ENCODE peak calls at places on chromosomes 6 and 20, in seven cellular contexts. One of them, this sample, is unnamed.

GRCh38 chr6:84197708-84198107 is 29.7 kb downstream of the CEP162 start:
- DNase-seq in fibroblast of villous mesenchyme: no peak
- DNase-seq in psoas muscle: no peak
- DNase-seq in tibial nerve: no peak
- DNase-seq in CD8-positive, alpha-beta T cell: no peak
- DNase-seq in cardiac muscle cell: no peak
- DNase-seq in fibroblast of lung: no peak
- DNase-seq in this sample: no peak

GRCh38 chr6:54084234-54084633 is 27.0 kb upstream of the MLIP start:
- DNase-seq in fibroblast of villous mesenchyme: no peak
- DNase-seq in psoas muscle: no peak
- DNase-seq in tibial nerve: no peak
- DNase-seq in CD8-positive, alpha-beta T cell: no peak
- DNase-seq in cardiac muscle cell: no peak
- DNase-seq in fibroblast of lung: no peak
- DNase-seq in this sample: no peak

GRCh38 chr20:20371133-20371532 is 3.2 kb downstream of the INSM1 start:
- DNase-seq in fibroblast of villous mesenchyme: no peak
- DNase-seq in psoas muscle: no peak
- DNase-seq in tibial nerve: no peak
- DNase-seq in CD8-positive, alpha-beta T cell: no peak
- DNase-seq in cardiac muscle cell: no peak
- DNase-seq in fibroblast of lung: no peak
- DNase-seq in this sample: no peak

GRCh38 chr20:61590236-61590635 is 338.2 kb downstream of the CDH4 start:
- DNase-seq in fibroblast of villous mesenchyme: no peak
- DNase-seq in psoas muscle: no peak
- DNase-seq in tibial nerve: no peak
- DNase-seq in CD8-positive, alpha-beta T cell: no peak
- DNase-seq in cardiac muscle cell: no peak
- DNase-seq in fibroblast of lung: no peak
- DNase-seq in this sample: no peak

GRCh38 chr6:53048431-53049195 is 16.6 kb upstream of the FBXO9 start:
- DNase-seq in fibroblast of villous mesenchyme: peak
- DNase-seq in psoas muscle: no peak
- DNase-seq in tibial nerve: no peak
- DNase-seq in CD8-positive, alpha-beta T cell: no peak
- DNase-seq in cardiac muscle cell: no peak
- DNase-seq in fibroblast of lung: peak
- DNase-seq in this sample: peak

GRCh38 chr20:38170219-38170902 is 5.3 kb upstream of the TGM2 start:
- DNase-seq in fibroblast of villous mesenchyme: peak
- DNase-seq in psoas muscle: no peak
- DNase-seq in tibial nerve: no peak
- DNase-seq in CD8-positive, alpha-beta T cell: no peak
- DNase-seq in cardiac muscle cell: no peak
- DNase-seq in fibroblast of lung: peak
- DNase-seq in this sample: no peak

GRCh38 chr6:113859349-113860164 is 2.4 kb downstream of the MARCKS start:
- DNase-seq in fibroblast of villous mesenchyme: peak
- DNase-seq in psoas muscle: peak
- DNase-seq in tibial nerve: peak
- DNase-seq in CD8-positive, alpha-beta T cell: no peak
- DNase-seq in cardiac muscle cell: peak
- DNase-seq in fibroblast of lung: peak
- DNase-seq in this sample: no peak

GRCh38 chr20:50794846-50795634 is at the start of gene BCAS4:
- DNase-seq in fibroblast of villous mesenchyme: peak
- DNase-seq in psoas muscle: peak
- DNase-seq in tibial nerve: peak
- DNase-seq in CD8-positive, alpha-beta T cell: peak
- DNase-seq in cardiac muscle cell: peak
- DNase-seq in fibroblast of lung: peak
- DNase-seq in this sample: peak

GRCh38 chr6:43865947-43866346 is 95.9 kb downstream of the VEGFA start:
- DNase-seq in fibroblast of villous mesenchyme: peak
- DNase-seq in psoas muscle: peak
- DNase-seq in tibial nerve: no peak
- DNase-seq in CD8-positive, alpha-beta T cell: no peak
- DNase-seq in cardiac muscle cell: no peak
- DNase-seq in fibroblast of lung: no peak
- DNase-seq in this sample: peak

GRCh38 chr6:163782436-163783003 is 368.0 kb downstream of the QKI start:
- DNase-seq in fibroblast of villous mesenchyme: no peak
- DNase-seq in psoas muscle: no peak
- DNase-seq in tibial nerve: no peak
- DNase-seq in CD8-positive, alpha-beta T cell: no peak
- DNase-seq in cardiac muscle cell: no peak
- DNase-seq in fibroblast of lung: no peak
- DNase-seq in this sample: no peak

GRCh38 chr6:28496099-28496779 is 19.4 kb downstream of the GPX6 start:
- DNase-seq in fibroblast of villous mesenchyme: no peak
- DNase-seq in psoas muscle: no peak
- DNase-seq in tibial nerve: no peak
- DNase-seq in CD8-positive, alpha-beta T cell: no peak
- DNase-seq in cardiac muscle cell: no peak
- DNase-seq in fibroblast of lung: peak
- DNase-seq in this sample: no peak

GRCh38 chr6:84027340-84028183 is 6.0 kb upstream of the MRAP2 start:
- DNase-seq in fibroblast of villous mesenchyme: peak
- DNase-seq in psoas muscle: no peak
- DNase-seq in tibial nerve: no peak
- DNase-seq in CD8-positive, alpha-beta T cell: no peak
- DNase-seq in cardiac muscle cell: no peak
- DNase-seq in fibroblast of lung: no peak
- DNase-seq in this sample: no peak

GRCh38 chr20:4247261-4247660 is 231.9 kb upstream of the RNF24 start:
- DNase-seq in fibroblast of villous mesenchyme: no peak
- DNase-seq in psoas muscle: no peak
- DNase-seq in tibial nerve: no peak
- DNase-seq in CD8-positive, alpha-beta T cell: no peak
- DNase-seq in cardiac muscle cell: no peak
- DNase-seq in fibroblast of lung: no peak
- DNase-seq in this sample: no peak

GRCh38 chr6:168628732-168629245 is 187.8 kb downstream of the SMOC2 start:
- DNase-seq in fibroblast of villous mesenchyme: no peak
- DNase-seq in psoas muscle: no peak
- DNase-seq in tibial nerve: no peak
- DNase-seq in CD8-positive, alpha-beta T cell: no peak
- DNase-seq in cardiac muscle cell: no peak
- DNase-seq in fibroblast of lung: no peak
- DNase-seq in this sample: no peak

GRCh38 chr6:168420706-168421105 is 20.3 kb upstream of the SMOC2 start:
- DNase-seq in fibroblast of villous mesenchyme: no peak
- DNase-seq in psoas muscle: no peak
- DNase-seq in tibial nerve: no peak
- DNase-seq in CD8-positive, alpha-beta T cell: no peak
- DNase-seq in cardiac muscle cell: no peak
- DNase-seq in fibroblast of lung: no peak
- DNase-seq in this sample: no peak

GRCh38 chr6:150788135-150788534 is 77.4 kb upstream of the MTHFD1L start:
- DNase-seq in fibroblast of villous mesenchyme: no peak
- DNase-seq in psoas muscle: no peak
- DNase-seq in tibial nerve: no peak
- DNase-seq in CD8-positive, alpha-beta T cell: no peak
- DNase-seq in cardiac muscle cell: no peak
- DNase-seq in fibroblast of lung: peak
- DNase-seq in this sample: no peak

GRCh38 chr6:169933839-169934698 is 182.6 kb downstream of the ERMARD start:
- DNase-seq in fibroblast of villous mesenchyme: peak
- DNase-seq in psoas muscle: peak
- DNase-seq in tibial nerve: peak
- DNase-seq in CD8-positive, alpha-beta T cell: no peak
- DNase-seq in cardiac muscle cell: no peak
- DNase-seq in fibroblast of lung: peak
- DNase-seq in this sample: no peak

GRCh38 chr20:50679753-50680105 is 11.6 kb downstream of the RIPOR3 start:
- DNase-seq in fibroblast of villous mesenchyme: no peak
- DNase-seq in psoas muscle: no peak
- DNase-seq in tibial nerve: no peak
- DNase-seq in CD8-positive, alpha-beta T cell: no peak
- DNase-seq in cardiac muscle cell: no peak
- DNase-seq in fibroblast of lung: no peak
- DNase-seq in this sample: no peak

GRCh38 chr20:50305636-50306477 is 115.2 kb downstream of the CEBPB start:
- DNase-seq in fibroblast of villous mesenchyme: peak
- DNase-seq in psoas muscle: peak
- DNase-seq in tibial nerve: peak
- DNase-seq in CD8-positive, alpha-beta T cell: no peak
- DNase-seq in cardiac muscle cell: no peak
- DNase-seq in fibroblast of lung: peak
- DNase-seq in this sample: no peak

GRCh38 chr6:100753421-100753820 is 127.7 kb downstream of the ASCC3 start:
- DNase-seq in fibroblast of villous mesenchyme: no peak
- DNase-seq in psoas muscle: no peak
- DNase-seq in tibial nerve: no peak
- DNase-seq in CD8-positive, alpha-beta T cell: no peak
- DNase-seq in cardiac muscle cell: peak
- DNase-seq in fibroblast of lung: no peak
- DNase-seq in this sample: no peak

GRCh38 chr6:136468711-136469110 is 81.5 kb downstream of the MAP7 start:
- DNase-seq in fibroblast of villous mesenchyme: no peak
- DNase-seq in psoas muscle: no peak
- DNase-seq in tibial nerve: no peak
- DNase-seq in CD8-positive, alpha-beta T cell: no peak
- DNase-seq in cardiac muscle cell: no peak
- DNase-seq in fibroblast of lung: no peak
- DNase-seq in this sample: no peak

DNA sequence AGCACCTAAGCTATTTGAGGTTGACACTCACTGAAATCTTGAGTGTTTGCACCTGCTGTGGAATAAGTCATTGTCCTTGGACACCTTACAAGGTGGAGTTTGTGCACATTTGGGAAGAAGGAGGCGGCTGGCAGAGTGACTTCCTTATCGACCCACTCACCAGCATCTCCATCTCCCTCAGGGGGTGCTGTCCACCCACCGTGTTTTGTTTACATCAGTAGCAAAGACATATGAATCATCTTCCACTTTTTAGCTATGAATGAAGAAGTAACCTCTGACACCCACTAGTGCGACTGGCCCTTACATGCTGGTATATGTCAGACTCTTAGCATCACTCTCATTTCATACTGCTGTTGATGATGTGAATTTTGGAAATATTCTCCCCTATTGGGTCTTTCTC is 119.5 kb upstream of the SGK1 start:
- DNase-seq in fibroblast of villous mesenchyme: peak
- DNase-seq in psoas muscle: no peak
- DNase-seq in tibial nerve: no peak
- DNase-seq in CD8-positive, alpha-beta T cell: no peak
- DNase-seq in cardiac muscle cell: no peak
- DNase-seq in fibroblast of lung: peak
- DNase-seq in this sample: no peak
- TF ChIP-seq CTCF in fibroblast of villous mesenchyme: no peak
- TF ChIP-seq CTCF in psoas muscle: no peak
- TF ChIP-seq CTCF in tibial nerve: no peak
- TF ChIP-seq CTCF in CD8-positive, alpha-beta T cell: no peak
- TF ChIP-seq CTCF in cardiac muscle cell: no peak
- TF ChIP-seq CTCF in fibroblast of lung: no peak
- TF ChIP-seq CTCF in this sample: no peak

GRCh38 chr6:109511832-109512231 is 28.8 kb upstream of the ZBTB24 start:
- DNase-seq in fibroblast of villous mesenchyme: no peak
- DNase-seq in psoas muscle: no peak
- DNase-seq in tibial nerve: no peak
- DNase-seq in CD8-positive, alpha-beta T cell: no peak
- DNase-seq in cardiac muscle cell: no peak
- DNase-seq in fibroblast of lung: no peak
- DNase-seq in this sample: no peak

GRCh38 chr6:109506841-109507240 is 23.8 kb upstream of the ZBTB24 start:
- DNase-seq in fibroblast of villous mesenchyme: no peak
- DNase-seq in psoas muscle: no peak
- DNase-seq in tibial nerve: no peak
- DNase-seq in CD8-positive, alpha-beta T cell: no peak
- DNase-seq in cardiac muscle cell: no peak
- DNase-seq in fibroblast of lung: no peak
- DNase-seq in this sample: no peak

GRCh38 chr6:109506314-109506713 is 23.3 kb upstream of the ZBTB24 start:
- DNase-seq in fibroblast of villous mesenchyme: no peak
- DNase-seq in psoas muscle: no peak
- DNase-seq in tibial nerve: no peak
- DNase-seq in CD8-positive, alpha-beta T cell: no peak
- DNase-seq in cardiac muscle cell: no peak
- DNase-seq in fibroblast of lung: no peak
- DNase-seq in this sample: no peak

GRCh38 chr6:109507490-109508072 is 24.6 kb upstream of the ZBTB24 start:
- DNase-seq in fibroblast of villous mesenchyme: no peak
- DNase-seq in psoas muscle: no peak
- DNase-seq in tibial nerve: no peak
- DNase-seq in CD8-positive, alpha-beta T cell: no peak
- DNase-seq in cardiac muscle cell: no peak
- DNase-seq in fibroblast of lung: no peak
- DNase-seq in this sample: no peak

DNA sequence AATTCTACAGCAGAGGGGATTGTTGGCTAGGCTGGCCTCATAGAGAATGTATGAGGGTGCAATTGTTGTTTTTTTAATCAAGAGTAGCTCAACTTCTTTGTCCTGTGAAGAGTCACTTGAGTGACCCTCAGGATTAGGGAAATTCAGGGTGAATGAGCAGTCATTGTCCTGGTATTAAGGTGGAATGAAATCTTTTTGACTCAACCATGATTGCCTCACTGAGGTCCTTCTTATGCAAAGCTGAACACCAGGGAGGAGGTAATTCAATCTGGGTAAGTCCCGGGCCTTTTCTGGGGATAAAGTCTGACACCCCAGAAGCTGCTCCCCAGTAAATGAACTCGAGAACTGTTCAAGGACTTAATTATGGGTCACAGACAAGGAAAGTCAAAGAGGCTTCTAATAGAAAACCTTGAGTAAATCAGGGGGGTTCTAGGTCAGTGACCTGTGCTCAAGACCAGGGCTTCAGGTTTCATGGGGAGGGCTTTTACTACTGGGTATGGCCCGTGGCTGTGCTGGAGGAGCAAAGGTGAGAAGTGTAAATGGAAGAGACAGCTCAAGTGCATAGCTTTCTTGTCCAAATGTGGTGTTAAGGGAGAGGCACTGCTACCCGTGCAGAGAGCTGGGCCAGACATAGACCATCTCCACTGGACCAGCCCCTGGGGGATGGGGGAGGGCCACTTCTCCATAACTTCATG is 25.3 kb upstream of the ZBTB24 start:
- DNase-seq in fibroblast of villous mesenchyme: no peak
- DNase-seq in psoas muscle: no peak
- DNase-seq in tibial nerve: no peak
- DNase-seq in CD8-positive, alpha-beta T cell: no peak
- DNase-seq in cardiac muscle cell: no peak
- DNase-seq in fibroblast of lung: no peak
- DNase-seq in this sample: no peak
- H3K4me3 ChIP-seq in fibroblast of villous mesenchyme: no peak
- H3K4me3 ChIP-seq in psoas muscle: no peak
- H3K4me3 ChIP-seq in tibial nerve: no peak
- H3K4me3 ChIP-seq in CD8-positive, alpha-beta T cell: no peak
- H3K4me3 ChIP-seq in cardiac muscle cell: no peak
- H3K4me3 ChIP-seq in fibroblast of lung: no peak
- H3K4me3 ChIP-seq in this sample: no peak

GRCh38 chr6:5378331-5378730 is 117.0 kb downstream of the FARS2 start:
- DNase-seq in fibroblast of villous mesenchyme: no peak
- DNase-seq in psoas muscle: no peak
- DNase-seq in tibial nerve: no peak
- DNase-seq in CD8-positive, alpha-beta T cell: no peak
- DNase-seq in cardiac muscle cell: no peak
- DNase-seq in fibroblast of lung: no peak
- DNase-seq in this sample: no peak
- TF ChIP-seq CTCF in fibroblast of villous mesenchyme: no peak
- TF ChIP-seq CTCF in psoas muscle: no peak
- TF ChIP-seq CTCF in tibial nerve: no peak
- TF ChIP-seq CTCF in CD8-positive, alpha-beta T cell: no peak
- TF ChIP-seq CTCF in cardiac muscle cell: no peak
- TF ChIP-seq CTCF in fibroblast of lung: no peak
- TF ChIP-seq CTCF in this sample: no peak

GRCh38 chr20:64049060-64049886 is at the start of gene SOX18:
- DNase-seq in fibroblast of villous mesenchyme: peak
- DNase-seq in psoas muscle: no peak
- DNase-seq in tibial nerve: no peak
- DNase-seq in CD8-positive, alpha-beta T cell: no peak
- DNase-seq in cardiac muscle cell: peak
- DNase-seq in fibroblast of lung: peak
- DNase-seq in this sample: no peak
- H3K4me3 ChIP-seq in fibroblast of villous mesenchyme: peak
- H3K4me3 ChIP-seq in psoas muscle: peak
- H3K4me3 ChIP-seq in tibial nerve: peak
- H3K4me3 ChIP-seq in CD8-positive, alpha-beta T cell: no peak
- H3K4me3 ChIP-seq in cardiac muscle cell: peak
- H3K4me3 ChIP-seq in fibroblast of lung: no peak
- H3K4me3 ChIP-seq in this sample: no peak